ENCODE peak calls at places on chromosome 20, in six cellular contexts. One of them, this sample, is unnamed.
A peak's percentile ranks its signal among the peaks of the same experiment; 100 is the strongest.

GRCh38 chr20:52959125-52959524 is 13.0 kb upstream of the TSHZ2 start:
- DNase-seq in heart left ventricle: no peak
- DNase-seq in IMR-90: no peak
- DNase-seq in neural progenitor cell: peak; percentile 41
- DNase-seq in fibroblast of lung: peak; percentile 49
- DNase-seq in body of pancreas: peak; percentile 32
- DNase-seq in this sample: no peak

GRCh38 chr20:50126662-50127061 is 13.7 kb upstream of the UBE2V1 start:
- DNase-seq in heart left ventricle: no peak
- DNase-seq in IMR-90: no peak
- DNase-seq in neural progenitor cell: no peak
- DNase-seq in fibroblast of lung: peak; percentile 45
- DNase-seq in body of pancreas: peak; percentile 89
- DNase-seq in this sample: no peak

GRCh38 chr20:32207211-32207625 is 325 bp downstream of the PLAGL2 start:
- DNase-seq in heart left ventricle: no peak
- DNase-seq in IMR-90: no peak
- DNase-seq in neural progenitor cell: peak; percentile 42
- DNase-seq in fibroblast of lung: no peak
- DNase-seq in body of pancreas: no peak
- DNase-seq in this sample: peak; percentile 78

GRCh38 chr20:15848126-15848525 is 725.1 kb downstream of the KIF16B start:
- DNase-seq in heart left ventricle: no peak
- DNase-seq in IMR-90: no peak
- DNase-seq in neural progenitor cell: no peak
- DNase-seq in fibroblast of lung: no peak
- DNase-seq in body of pancreas: no peak
- DNase-seq in this sample: no peak

GRCh38 chr20:34768105-34768504 is 57.3 kb downstream of the NCOA6 start:
- DNase-seq in heart left ventricle: no peak
- DNase-seq in IMR-90: peak; percentile 80
- DNase-seq in neural progenitor cell: no peak
- DNase-seq in fibroblast of lung: peak; percentile 29
- DNase-seq in body of pancreas: no peak
- DNase-seq in this sample: no peak

GRCh38 chr20:43937586-43937985 is 22.9 kb downstream of the TOX2 start:
- DNase-seq in heart left ventricle: no peak
- DNase-seq in IMR-90: no peak
- DNase-seq in neural progenitor cell: no peak
- DNase-seq in fibroblast of lung: peak; percentile 68
- DNase-seq in body of pancreas: no peak
- DNase-seq in this sample: no peak

GRCh38 chr20:64212750-64213149 is 42.8 kb upstream of the PCMTD2 start:
- DNase-seq in heart left ventricle: peak; percentile 83
- DNase-seq in IMR-90: peak; percentile 63
- DNase-seq in neural progenitor cell: no peak
- DNase-seq in fibroblast of lung: peak; percentile 80
- DNase-seq in body of pancreas: peak; percentile 57
- DNase-seq in this sample: no peak

GRCh38 chr20:64113796-64114355 is 6.5 kb upstream of the NPBWR2 start:
- DNase-seq in heart left ventricle: peak; percentile 13
- DNase-seq in IMR-90: no peak
- DNase-seq in neural progenitor cell: no peak
- DNase-seq in fibroblast of lung: no peak
- DNase-seq in body of pancreas: no peak
- DNase-seq in this sample: peak; percentile 77

GRCh38 chr20:25984933-25985332 is 288.3 kb upstream of the ZNF337 start:
- DNase-seq in heart left ventricle: peak; percentile 77
- DNase-seq in IMR-90: peak; percentile 49
- DNase-seq in neural progenitor cell: no peak
- DNase-seq in fibroblast of lung: peak; percentile 31
- DNase-seq in body of pancreas: peak; percentile 49
- DNase-seq in this sample: no peak

GRCh38 chr20:19996970-19997369 is 20.2 kb upstream of the NAA20 start:
- DNase-seq in heart left ventricle: no peak
- DNase-seq in IMR-90: no peak
- DNase-seq in neural progenitor cell: no peak
- DNase-seq in fibroblast of lung: peak; percentile 55
- DNase-seq in body of pancreas: no peak
- DNase-seq in this sample: no peak

GRCh38 chr20:5128886-5129285 is 2.1 kb downstream of the CDS2 start:
- DNase-seq in heart left ventricle: no peak
- DNase-seq in IMR-90: no peak
- DNase-seq in neural progenitor cell: no peak
- DNase-seq in fibroblast of lung: no peak
- DNase-seq in body of pancreas: no peak
- DNase-seq in this sample: no peak

GRCh38 chr20:5127859-5128409 is 1.1 kb downstream of the CDS2 start:
- DNase-seq in heart left ventricle: no peak
- DNase-seq in IMR-90: no peak
- DNase-seq in neural progenitor cell: no peak
- DNase-seq in fibroblast of lung: no peak
- DNase-seq in body of pancreas: no peak
- DNase-seq in this sample: no peak

GRCh38 chr20:5135363-5136012 is 8.7 kb downstream of the CDS2 start:
- DNase-seq in heart left ventricle: no peak
- DNase-seq in IMR-90: no peak
- DNase-seq in neural progenitor cell: no peak
- DNase-seq in fibroblast of lung: no peak
- DNase-seq in body of pancreas: no peak
- DNase-seq in this sample: no peak

GRCh38 chr20:5133998-5134397 is 7.2 kb downstream of the CDS2 start:
- DNase-seq in heart left ventricle: no peak
- DNase-seq in IMR-90: no peak
- DNase-seq in neural progenitor cell: no peak
- DNase-seq in fibroblast of lung: no peak
- DNase-seq in body of pancreas: no peak
- DNase-seq in this sample: no peak

GRCh38 chr20:5131502-5131901 is 4.7 kb downstream of the CDS2 start:
- DNase-seq in heart left ventricle: no peak
- DNase-seq in IMR-90: no peak
- DNase-seq in neural progenitor cell: no peak
- DNase-seq in fibroblast of lung: no peak
- DNase-seq in body of pancreas: no peak
- DNase-seq in this sample: no peak
- H3K4me1 ChIP-seq in heart left ventricle: peaks cover 82% of the 10 kb centered on the region
- H3K4me1 ChIP-seq in IMR-90: peaks cover 14% of the 10 kb centered on the region
- H3K4me1 ChIP-seq in neural progenitor cell: peaks cover 20% of the 10 kb centered on the region
- H3K4me1 ChIP-seq in fibroblast of lung: peaks cover 4% of the 10 kb centered on the region
- H3K4me1 ChIP-seq in body of pancreas: peaks cover 23% of the 10 kb centered on the region
- H3K4me1 ChIP-seq in this sample: peaks cover 4% of the 10 kb centered on the region

DNA sequence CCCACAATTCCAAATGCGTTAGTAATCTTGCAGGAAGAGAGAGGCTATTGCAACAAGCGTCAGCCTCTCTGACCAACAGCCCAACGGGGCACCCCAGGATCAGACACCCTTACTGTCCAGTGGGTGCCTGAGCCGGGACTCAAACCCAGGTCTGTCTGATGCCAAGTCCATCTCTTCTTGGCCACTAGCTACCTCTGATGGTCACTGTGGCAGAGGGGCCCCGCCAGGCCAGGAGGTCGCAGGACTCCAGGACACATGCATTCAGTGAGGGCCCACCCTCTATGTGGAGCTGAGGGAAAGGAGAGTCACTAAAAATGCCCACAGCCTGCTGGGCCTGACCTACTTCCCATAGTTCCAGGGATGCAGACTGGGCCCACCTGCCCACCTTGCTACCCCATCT is 83.3 kb downstream of the PREX1 start:
- DNase-seq in heart left ventricle: no peak
- DNase-seq in IMR-90: no peak
- DNase-seq in neural progenitor cell: no peak
- DNase-seq in fibroblast of lung: no peak
- DNase-seq in body of pancreas: no peak
- DNase-seq in this sample: no peak
- H3K27ac ChIP-seq in heart left ventricle: no peak overlapping the region
- H3K27ac ChIP-seq in IMR-90: no peak overlapping the region
- H3K27ac ChIP-seq in neural progenitor cell: no peak overlapping the region
- H3K27ac ChIP-seq in fibroblast of lung: no peak overlapping the region
- H3K27ac ChIP-seq in body of pancreas: no peak overlapping the region
- H3K27ac ChIP-seq in this sample: no peak overlapping the region

GRCh38 chr20:22583773-22584629 is at the start of gene FOXA2:
- DNase-seq in heart left ventricle: no peak
- DNase-seq in IMR-90: no peak
- DNase-seq in neural progenitor cell: peak; percentile 61
- DNase-seq in fibroblast of lung: no peak
- DNase-seq in body of pancreas: peak; percentile 93
- DNase-seq in this sample: no peak
- H3K9me3 ChIP-seq in heart left ventricle: no peaks in the 10 kb centered on the region
- H3K9me3 ChIP-seq in IMR-90: peaks cover 2% of the 10 kb centered on the region
- H3K9me3 ChIP-seq in neural progenitor cell: no peaks in the 10 kb centered on the region
- H3K9me3 ChIP-seq in fibroblast of lung: no peaks in the 10 kb centered on the region
- H3K9me3 ChIP-seq in body of pancreas: no peaks in the 10 kb centered on the region
- H3K9me3 ChIP-seq in this sample: no peaks in the 10 kb centered on the region

DNA sequence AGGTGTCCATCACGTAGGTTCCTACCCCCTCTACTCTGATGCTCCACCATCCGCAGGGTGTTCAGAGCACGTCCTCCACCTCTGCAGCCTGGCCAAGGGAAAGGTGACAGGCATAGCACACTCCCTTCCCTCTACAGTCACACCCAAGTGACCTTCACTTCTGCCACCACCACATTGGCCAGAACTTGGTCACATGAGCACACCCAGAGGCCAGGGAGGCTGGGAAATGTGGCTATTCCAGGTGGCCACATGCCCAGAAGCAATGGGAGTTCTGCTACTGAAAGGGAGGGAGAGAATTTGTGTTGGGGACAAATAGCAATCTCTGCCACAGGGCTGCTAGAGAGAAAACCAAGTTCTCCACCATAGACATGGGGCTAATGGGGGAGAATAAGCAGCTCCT is 180.3 kb downstream of the NFATC2 start:
- DNase-seq in heart left ventricle: no peak
- DNase-seq in IMR-90: no peak
- DNase-seq in neural progenitor cell: no peak
- DNase-seq in fibroblast of lung: no peak
- DNase-seq in body of pancreas: peak; percentile 65
- DNase-seq in this sample: no peak
- H3K4me1 ChIP-seq in heart left ventricle: no peaks in the 10 kb centered on the region
- H3K4me1 ChIP-seq in IMR-90: peaks cover 22% of the 10 kb centered on the region
- H3K4me1 ChIP-seq in neural progenitor cell: no peaks in the 10 kb centered on the region
- H3K4me1 ChIP-seq in fibroblast of lung: peaks cover 18% of the 10 kb centered on the region
- H3K4me1 ChIP-seq in body of pancreas: no peaks in the 10 kb centered on the region
- H3K4me1 ChIP-seq in this sample: peaks cover 43% of the 10 kb centered on the region

GRCh38 chr20:11929947-11930346 is 12.3 kb downstream of the BTBD3 start:
- DNase-seq in heart left ventricle: no peak
- DNase-seq in IMR-90: no peak
- DNase-seq in neural progenitor cell: no peak
- DNase-seq in fibroblast of lung: no peak
- DNase-seq in body of pancreas: no peak
- DNase-seq in this sample: no peak

GRCh38 chr20:11922561-11922960 is 4.9 kb downstream of the BTBD3 start:
- DNase-seq in heart left ventricle: peak; percentile 47
- DNase-seq in IMR-90: no peak
- DNase-seq in neural progenitor cell: no peak
- DNase-seq in fibroblast of lung: no peak
- DNase-seq in body of pancreas: no peak
- DNase-seq in this sample: no peak

GRCh38 chr20:11921326-11921725 is 3.6 kb downstream of the BTBD3 start:
- DNase-seq in heart left ventricle: no peak
- DNase-seq in IMR-90: no peak
- DNase-seq in neural progenitor cell: no peak
- DNase-seq in fibroblast of lung: peak; percentile 37
- DNase-seq in body of pancreas: peak; percentile 11
- DNase-seq in this sample: no peak

GRCh38 chr20:11924923-11925322 is 7.2 kb downstream of the BTBD3 start:
- DNase-seq in heart left ventricle: no peak
- DNase-seq in IMR-90: no peak
- DNase-seq in neural progenitor cell: no peak
- DNase-seq in fibroblast of lung: no peak
- DNase-seq in body of pancreas: no peak
- DNase-seq in this sample: no peak

GRCh38 chr20:11926599-11926998 is 8.9 kb downstream of the BTBD3 start:
- DNase-seq in heart left ventricle: no peak
- DNase-seq in IMR-90: no peak
- DNase-seq in neural progenitor cell: no peak
- DNase-seq in fibroblast of lung: no peak
- DNase-seq in body of pancreas: no peak
- DNase-seq in this sample: no peak
- H3K27ac ChIP-seq in heart left ventricle: no peak overlapping the region
- H3K27ac ChIP-seq in IMR-90: no peak overlapping the region
- H3K27ac ChIP-seq in neural progenitor cell: no peak overlapping the region
- H3K27ac ChIP-seq in fibroblast of lung: no peak overlapping the region
- H3K27ac ChIP-seq in body of pancreas: no peak overlapping the region
- H3K27ac ChIP-seq in this sample: no peak overlapping the region

DNA sequence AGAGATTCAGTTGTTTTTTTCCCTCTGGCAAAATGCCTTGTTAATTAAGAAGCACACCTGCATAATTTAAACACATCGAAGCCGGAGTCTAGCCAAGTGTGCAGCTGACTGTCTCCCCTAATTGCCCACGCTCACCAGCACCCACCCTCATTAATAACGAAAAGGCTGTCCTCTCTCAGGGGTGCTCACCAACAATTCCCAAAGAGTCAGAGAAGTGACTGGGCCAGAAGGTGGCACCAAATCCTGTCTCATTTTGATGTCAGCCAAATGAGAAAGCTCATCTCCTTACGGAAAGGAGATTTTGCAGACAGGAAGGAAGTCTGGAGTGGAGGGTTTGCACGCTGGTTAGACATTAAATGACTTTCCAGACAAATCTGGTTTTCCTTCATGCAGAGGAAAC is 60.7 kb upstream of the MC3R start:
- DNase-seq in heart left ventricle: no peak
- DNase-seq in IMR-90: no peak
- DNase-seq in neural progenitor cell: peak; percentile 30
- DNase-seq in fibroblast of lung: no peak
- DNase-seq in body of pancreas: peak; percentile 11
- DNase-seq in this sample: no peak
- H3K9me3 ChIP-seq in heart left ventricle: no peaks in the 10 kb centered on the region
- H3K9me3 ChIP-seq in IMR-90: peaks cover 20% of the 10 kb centered on the region
- H3K9me3 ChIP-seq in neural progenitor cell: no peaks in the 10 kb centered on the region
- H3K9me3 ChIP-seq in fibroblast of lung: no peaks in the 10 kb centered on the region
- H3K9me3 ChIP-seq in body of pancreas: no peaks in the 10 kb centered on the region
- H3K9me3 ChIP-seq in this sample: no peaks in the 10 kb centered on the region